ENCODE peak calls at places on chromosomes 5 and 9, in seven cellular contexts. I is activated CD4-positive, CD25-positive, alpha-beta regulatory T cell; C is astrocyte of the spinal cord; P is NCI-H1417; F is fibroblast of the aortic adventitia; M is AG04450; E is activated B cell treated with CpG ODN at 0.5 μM for 24 hours. U is an unnamed sample.

GRCh38 chr5:149216515-149216914 is 55.1 kb upstream of the AFAP1L1 start:
- DNase-seq in C (no peak), F (no peak), M (no peak), P (no peak), I (no peak), E (no peak), U (no peak)

GRCh38 chr5:137352095-137352494 is 147.0 kb downstream of the SPOCK1 start:
- DNase-seq in I (no peak), E (no peak), P (no peak), F (no peak), M (no peak), C (no peak), U (no peak)

GRCh38 chr5:24635217-24635616 is 9.6 kb downstream of the CDH10 start:
- DNase-seq in I (no peak), F (no peak), E (no peak), M (no peak), P (no peak), C (no peak), U (no peak)

GRCh38 chr5:154811653-154812465 is 38.5 kb downstream of the FAXDC2 start:
- DNase-seq in E (peak), P (peak), F (peak), C (peak), I (peak), M (peak), U (peak)

GRCh38 chr5:126044111-126044668 is 379.0 kb upstream of the GRAMD2B start:
- DNase-seq in I (no peak), E (no peak), F (peak), P (peak), M (peak), C (peak), U (peak)

GRCh38 chr9:16410601-16411285 is 459.7 kb downstream of the BNC2 start:
- DNase-seq in I (no peak), P (no peak), E (no peak), M (no peak), F (peak), C (peak), U (no peak)

GRCh38 chr9:38423939-38424843 is at the start of gene IGFBPL1:
- DNase-seq in I (no peak), P (peak), M (no peak), E (no peak), C (no peak), F (no peak), U (no peak)

GRCh38 chr5:39714036-39714698 is 289.4 kb upstream of the DAB2 start:
- DNase-seq in F (peak), M (peak), C (peak), E (no peak), P (no peak), I (no peak), U (peak)

GRCh38 chr9:114746591-114746990 is 59.2 kb downstream of the TNFSF15 start:
- DNase-seq in M (no peak), I (no peak), E (no peak), F (peak), C (no peak), P (no peak), U (no peak)

GRCh38 chr5:302951-303350 is 18.6 kb upstream of the AHRR start:
- DNase-seq in M (no peak), I (no peak), P (no peak), C (no peak), F (no peak), E (no peak), U (no peak)

GRCh38 chr9:92424340-92424739 is at the start of gene OMD:
- DNase-seq in F (peak), P (no peak), I (no peak), E (no peak), C (peak), M (no peak), U (no peak)

GRCh38 chr5:140217299-140218026 is 42.5 kb downstream of the CYSTM1 start:
- DNase-seq in E (no peak), P (no peak), F (no peak), C (no peak), M (no peak), I (no peak), U (no peak)

GRCh38 chr9:94950733-94951590 is 224.5 kb downstream of the AOPEP start:
- DNase-seq in C (no peak), F (peak), M (no peak), I (no peak), P (no peak), E (no peak), U (peak)

GRCh38 chr5:119088438-119088837 is 17.6 kb downstream of the DMXL1 start:
- DNase-seq in C (peak), I (no peak), F (no peak), M (no peak), E (no peak), P (no peak), U (no peak)

GRCh38 chr9:135998013-135998380 is 36.8 kb upstream of the UBAC1 start:
- DNase-seq in M (no peak), I (no peak), E (no peak), P (no peak), C (no peak), F (no peak), U (no peak)

GRCh38 chr9:7802666-7803065 is 3.1 kb upstream of the DMAC1 start:
- DNase-seq in M (no peak), E (no peak), I (no peak), C (no peak), F (peak), P (no peak), U (no peak)

GRCh38 chr5:142530904-142531303 is 155.0 kb downstream of the FGF1 start:
- DNase-seq in F (no peak), P (no peak), C (no peak), M (no peak), I (no peak), E (no peak), U (no peak)

GRCh38 chr9:98185611-98186171 is 6.7 kb downstream of the CORO2A start:
- DNase-seq in C (no peak), M (no peak), I (no peak), F (peak), P (no peak), E (no peak), U (no peak)

GRCh38 chr9:107425110-107426025 is 64.2 kb downstream of the KLF4 start:
- DNase-seq in F (peak), I (peak), P (no peak), C (peak), E (peak), M (no peak), U (peak)

GRCh38 chr5:157479166-157479565 is 19.2 kb downstream of the NIPAL4 start:
- DNase-seq in I (no peak), C (no peak), M (no peak), F (peak), P (no peak), E (no peak), U (no peak)